ENCODE peak calls at places on chromosomes 1 and 21, in nine cellular contexts. L, P, E, O, Q, F, N, G and D are unnamed samples.

GRCh38 chr1:53061859-53062714 is at the start of gene PODN:
- DNase-seq in L (no peak), P (no peak), E (no peak), O (no peak), Q (peak; percentile 52), F (no peak), N (peak; percentile 63), G (no peak), D (no peak)

GRCh38 chr1:30445449-30445848 is 277.9 kb downstream of the MATN1 start:
- DNase-seq in L (no peak), P (no peak), E (no peak), O (no peak), Q (no peak), F (no peak), N (no peak), G (no peak), D (no peak)

GRCh38 chr1:12231276-12231595 is 1.4 kb downstream of the VPS13D start:
- DNase-seq in L (no peak), P (no peak), E (no peak), O (peak; percentile 79), Q (no peak), F (no peak), N (no peak), G (no peak), D (no peak)

GRCh38 chr1:156864796-156865195 is 4.1 kb downstream of the NTRK1 start:
- DNase-seq in L (no peak), P (no peak), E (no peak), O (no peak), Q (no peak), F (no peak), N (no peak), G (no peak), D (no peak)

GRCh38 chr21:15324542-15324941 is 259.7 kb upstream of the NRIP1 start:
- DNase-seq in L (no peak), P (no peak), E (no peak), O (no peak), Q (no peak), F (no peak), N (no peak), G (no peak), D (no peak)

GRCh38 chr1:12798911-12799310 is 7.7 kb downstream of the PRAMEF1 start:
- DNase-seq in L (no peak), P (no peak), E (no peak), O (no peak), Q (no peak), F (no peak), N (no peak), G (no peak), D (no peak)

GRCh38 chr1:232868793-232869491 is 63.7 kb downstream of the MAP10 start:
- DNase-seq in L (peak; percentile 82), P (peak; percentile 6), E (peak; percentile 96), O (peak; percentile 88), Q (no peak), F (peak; percentile 71), N (peak; percentile 73), G (peak; percentile 45), D (no peak)

GRCh38 chr1:29708818-29709710 is 472.7 kb downstream of the PTPRU start:
- DNase-seq in L (no peak), P (peak; percentile 25), E (peak; percentile 67), O (peak; percentile 30), Q (no peak), F (peak; percentile 95), N (no peak), G (no peak), D (no peak)

GRCh38 chr1:181124206-181124825 is 35.8 kb downstream of the IER5 start:
- DNase-seq in L (no peak), P (no peak), E (no peak), O (no peak), Q (no peak), F (no peak), N (no peak), G (no peak), D (no peak)

GRCh38 chr1:52927219-52928082 is at the start of gene SCP2:
- DNase-seq in L (peak; percentile 94), P (peak; percentile 75), E (no peak), O (peak; percentile 39), Q (peak; percentile 88), F (no peak), N (peak; percentile 72), G (peak; percentile 8), D (peak; percentile 63)

GRCh38 chr1:163928080-163928479 is 606.3 kb downstream of the NUF2 start:
- DNase-seq in L (no peak), P (no peak), E (no peak), O (no peak), Q (no peak), F (no peak), N (no peak), G (no peak), D (no peak)

GRCh38 chr1:3905266-3905952 is 5.3 kb upstream of the C1orf174 start:
- DNase-seq in L (no peak), P (no peak), E (no peak), O (no peak), Q (peak; percentile 39), F (no peak), N (no peak), G (no peak), D (peak; percentile 17)

GRCh38 chr1:91913018-91913417 is 27.1 kb upstream of the TGFBR3 start:
- DNase-seq in L (no peak), P (no peak), E (no peak), O (peak; percentile 17), Q (no peak), F (no peak), N (no peak), G (no peak), D (no peak)

GRCh38 chr21:42830456-42831455 is 48.6 kb downstream of the WDR4 start:
- DNase-seq in L (peak; percentile 42), P (peak; percentile 33), E (no peak), O (no peak), Q (no peak), F (no peak), N (no peak), G (no peak), D (no peak)
- TF ChIP-seq CTCF in L (no peak), P (no peak), E (no peak), O (no peak), Q (peak; percentile 11), F (no peak), N (no peak), G (peak; percentile 19), D (peak; percentile 13)

DNA sequence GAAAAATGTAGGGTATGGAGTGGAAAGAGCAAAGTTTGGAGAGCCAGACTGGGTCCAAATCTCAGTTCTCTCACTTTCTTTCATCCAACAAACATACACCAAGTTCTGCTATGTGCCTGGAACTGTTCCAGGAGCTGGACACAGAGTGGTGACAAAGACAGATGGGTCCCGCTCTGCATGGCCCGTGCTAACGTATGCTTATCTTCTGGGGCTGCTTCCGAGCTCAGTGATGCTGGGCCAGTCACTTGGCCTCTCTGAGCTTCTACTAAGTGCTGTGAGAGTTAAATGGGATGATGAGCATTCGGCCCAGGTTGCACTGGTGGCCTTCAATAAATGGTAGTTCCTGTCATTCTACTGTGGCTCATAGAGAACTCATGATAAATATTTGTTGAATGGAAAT is 4.0 kb downstream of the LEMD1 start:
- DNase-seq in L (no peak), P (no peak), E (no peak), O (no peak), Q (no peak), F (no peak), N (no peak), G (no peak), D (no peak)
- TF ChIP-seq CTCF in L (no peak), P (no peak), E (no peak), O (no peak), Q (no peak), F (no peak), N (no peak), G (no peak), D (no peak)

DNA sequence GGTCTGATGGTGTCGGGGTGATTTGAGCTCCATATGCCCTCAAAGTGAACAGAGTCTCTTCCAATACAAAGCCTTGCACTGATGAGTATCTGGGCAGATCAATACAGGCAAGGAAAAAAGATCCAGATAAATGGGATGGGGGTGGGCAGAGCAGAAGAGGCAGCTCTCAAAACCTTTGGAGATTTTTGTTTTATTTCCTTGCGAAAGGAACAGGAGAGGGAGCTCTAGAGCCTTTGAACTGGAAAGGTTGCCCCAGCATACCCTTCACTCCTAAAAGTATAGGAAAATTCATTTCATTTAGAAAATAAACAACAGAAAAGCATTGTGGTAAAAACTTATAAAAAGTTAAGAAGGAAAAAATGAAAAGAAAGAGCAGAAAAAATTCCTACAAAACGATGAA is 31.4 kb upstream of the OLIG2 start:
- DNase-seq in L (no peak), P (peak; percentile 16), E (peak; percentile 1), O (peak; percentile 22), Q (no peak), F (no peak), N (no peak), G (no peak), D (no peak)
- TF ChIP-seq CTCF in L (peak; percentile 41), P (no peak), E (peak; percentile 53), O (peak; percentile 42), Q (peak; percentile 31), F (peak; percentile 32), N (peak; percentile 9), G (peak; percentile 58), D (peak; percentile 78)

DNA sequence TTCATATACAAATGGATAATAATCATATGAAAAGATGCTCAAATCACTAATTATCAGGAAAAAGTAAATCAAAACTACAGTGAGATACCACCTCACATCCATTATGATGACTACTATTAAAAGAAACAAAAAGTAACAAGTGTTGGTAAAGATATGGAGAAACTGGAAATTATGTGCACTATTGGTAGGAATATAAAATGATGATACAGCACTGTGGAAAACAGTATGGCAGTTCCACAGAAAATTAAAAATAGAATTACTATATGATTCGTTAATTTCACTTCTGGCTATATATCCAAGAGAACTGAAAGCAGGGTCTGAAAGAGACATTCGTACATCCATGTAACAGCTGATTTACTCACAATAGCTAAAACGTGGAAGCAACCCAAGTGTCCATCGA is 21.1 kb upstream of the ATP1A1 start:
- DNase-seq in L (no peak), P (no peak), E (no peak), O (no peak), Q (no peak), F (no peak), N (no peak), G (no peak), D (no peak)
- TF ChIP-seq CTCF in L (no peak), P (no peak), E (no peak), O (no peak), Q (no peak), F (no peak), N (no peak), G (no peak), D (no peak)

GRCh38 chr1:114314576-114314975 is 160.9 kb upstream of the SYT6 start:
- DNase-seq in L (no peak), P (no peak), E (no peak), O (no peak), Q (no peak), F (no peak), N (no peak), G (no peak), D (no peak)
- TF ChIP-seq CTCF in L (no peak), P (no peak), E (no peak), O (no peak), Q (no peak), F (no peak), N (no peak), G (no peak), D (no peak)